ENCODE peak calls at places on chromosomes 3 and 15, in four cellular contexts. One of them, this sample, is unnamed.

GRCh38 chr3:128226794-128227399 is 73.6 kb downstream of the EEFSEC start:
- DNase-seq in gastrocnemius medialis: no peak
- DNase-seq in body of pancreas: peak
- DNase-seq in dorsolateral prefrontal cortex: no peak
- DNase-seq in this sample: peak

GRCh38 chr3:196800742-196801141 is 61.1 kb downstream of the PAK2 start:
- DNase-seq in gastrocnemius medialis: no peak
- DNase-seq in body of pancreas: no peak
- DNase-seq in dorsolateral prefrontal cortex: no peak
- DNase-seq in this sample: no peak

GRCh38 chr15:29670266-29670665 is 152.0 kb downstream of the TJP1 start:
- DNase-seq in gastrocnemius medialis: no peak
- DNase-seq in body of pancreas: no peak
- DNase-seq in dorsolateral prefrontal cortex: no peak
- DNase-seq in this sample: no peak

GRCh38 chr15:67696087-67696486 is 129.2 kb upstream of the SKOR1 start:
- DNase-seq in dorsolateral prefrontal cortex: no peak
- DNase-seq in body of pancreas: no peak
- DNase-seq in gastrocnemius medialis: no peak
- DNase-seq in this sample: no peak

GRCh38 chr15:85532689-85533088 is 152.3 kb downstream of the AKAP13 start:
- DNase-seq in dorsolateral prefrontal cortex: no peak
- DNase-seq in body of pancreas: peak
- DNase-seq in gastrocnemius medialis: no peak
- DNase-seq in this sample: peak

GRCh38 chr3:166013073-166013679 is 176.0 kb upstream of the BCHE start:
- DNase-seq in body of pancreas: peak
- DNase-seq in dorsolateral prefrontal cortex: no peak
- DNase-seq in gastrocnemius medialis: no peak
- DNase-seq in this sample: no peak

GRCh38 chr3:121998030-121998580 is 23.9 kb downstream of the ILDR1 start:
- DNase-seq in body of pancreas: peak
- DNase-seq in dorsolateral prefrontal cortex: no peak
- DNase-seq in gastrocnemius medialis: no peak
- DNase-seq in this sample: no peak

GRCh38 chr15:95932676-95933075 is 397.8 kb upstream of the NR2F2 start:
- DNase-seq in body of pancreas: no peak
- DNase-seq in dorsolateral prefrontal cortex: no peak
- DNase-seq in gastrocnemius medialis: no peak
- DNase-seq in this sample: no peak

GRCh38 chr3:139203752-139204151 is 140.1 kb upstream of the MRPS22 start:
- DNase-seq in dorsolateral prefrontal cortex: no peak
- DNase-seq in gastrocnemius medialis: no peak
- DNase-seq in body of pancreas: no peak
- DNase-seq in this sample: no peak

GRCh38 chr3:36540898-36541518 is 160.7 kb downstream of the STAC start:
- DNase-seq in body of pancreas: no peak
- DNase-seq in dorsolateral prefrontal cortex: no peak
- DNase-seq in gastrocnemius medialis: no peak
- DNase-seq in this sample: no peak

GRCh38 chr3:26963356-26963742 is 340.8 kb downstream of the LRRC3B start:
- DNase-seq in body of pancreas: no peak
- DNase-seq in gastrocnemius medialis: no peak
- DNase-seq in dorsolateral prefrontal cortex: no peak
- DNase-seq in this sample: no peak

GRCh38 chr3:25854214-25854613 is 64.3 kb downstream of the OXSM start:
- DNase-seq in gastrocnemius medialis: no peak
- DNase-seq in body of pancreas: no peak
- DNase-seq in dorsolateral prefrontal cortex: no peak
- DNase-seq in this sample: no peak

GRCh38 chr3:34229871-34230270 is 431.4 kb downstream of the PDCD6IP start:
- DNase-seq in gastrocnemius medialis: no peak
- DNase-seq in body of pancreas: no peak
- DNase-seq in dorsolateral prefrontal cortex: no peak
- DNase-seq in this sample: no peak

GRCh38 chr15:71080166-71080565 is 35.1 kb upstream of the THSD4 start:
- DNase-seq in gastrocnemius medialis: no peak
- DNase-seq in body of pancreas: no peak
- DNase-seq in dorsolateral prefrontal cortex: no peak
- DNase-seq in this sample: no peak

GRCh38 chr15:74541494-74542191 is 623 bp downstream of the ARID3B start:
- DNase-seq in gastrocnemius medialis: peak
- DNase-seq in body of pancreas: peak
- DNase-seq in dorsolateral prefrontal cortex: peak
- DNase-seq in this sample: no peak

GRCh38 chr15:20659265-20659664 is 117.7 kb upstream of the GOLGA6L6 start:
- DNase-seq in body of pancreas: no peak
- DNase-seq in dorsolateral prefrontal cortex: no peak
- DNase-seq in gastrocnemius medialis: no peak
- DNase-seq in this sample: no peak

GRCh38 chr3:141367038-141367730 is 1.1 kb upstream of the ZBTB38 start:
- DNase-seq in body of pancreas: peak
- DNase-seq in dorsolateral prefrontal cortex: no peak
- DNase-seq in gastrocnemius medialis: peak
- DNase-seq in this sample: no peak

GRCh38 chr15:32898414-32898813 is 180.6 kb downstream of the GREM1 start:
- DNase-seq in gastrocnemius medialis: no peak
- DNase-seq in body of pancreas: no peak
- DNase-seq in dorsolateral prefrontal cortex: no peak
- DNase-seq in this sample: no peak

GRCh38 chr3:194270627-194271458 is 80.3 kb downstream of the CPN2 start:
- DNase-seq in gastrocnemius medialis: peak
- DNase-seq in body of pancreas: peak
- DNase-seq in dorsolateral prefrontal cortex: peak
- DNase-seq in this sample: peak

GRCh38 chr3:172152869-172153268 is 113.5 kb downstream of the FNDC3B start:
- DNase-seq in gastrocnemius medialis: no peak
- DNase-seq in dorsolateral prefrontal cortex: no peak
- DNase-seq in body of pancreas: peak
- DNase-seq in this sample: no peak

GRCh38 chr15:99969261-99969960 is 236.2 kb upstream of the LYSMD4 start:
- DNase-seq in dorsolateral prefrontal cortex: peak
- DNase-seq in gastrocnemius medialis: no peak
- DNase-seq in body of pancreas: no peak
- DNase-seq in this sample: no peak

GRCh38 chr3:165355316-165355715 is 159.1 kb upstream of the SLITRK3 start:
- DNase-seq in dorsolateral prefrontal cortex: no peak
- DNase-seq in gastrocnemius medialis: no peak
- DNase-seq in body of pancreas: no peak
- DNase-seq in this sample: no peak

GRCh38 chr3:109161487-109162108 is 25.1 kb downstream of the C3orf85 start:
- DNase-seq in gastrocnemius medialis: no peak
- DNase-seq in dorsolateral prefrontal cortex: no peak
- DNase-seq in body of pancreas: no peak
- DNase-seq in this sample: no peak

GRCh38 chr3:14439501-14440167 is 37.2 kb downstream of the SLC6A6 start:
- DNase-seq in gastrocnemius medialis: peak
- DNase-seq in dorsolateral prefrontal cortex: no peak
- DNase-seq in body of pancreas: peak
- DNase-seq in this sample: peak

GRCh38 chr15:40291088-40291574 is 8.3 kb upstream of the ANKRD63 start:
- DNase-seq in dorsolateral prefrontal cortex: no peak
- DNase-seq in body of pancreas: peak
- DNase-seq in gastrocnemius medialis: no peak
- DNase-seq in this sample: no peak

GRCh38 chr3:151265866-151266265 is 12.5 kb downstream of the P2RY14 start:
- DNase-seq in dorsolateral prefrontal cortex: no peak
- DNase-seq in body of pancreas: peak
- DNase-seq in gastrocnemius medialis: no peak
- DNase-seq in this sample: no peak

GRCh38 chr15:41990243-41990605 is 17.9 kb upstream of the EHD4 start:
- DNase-seq in gastrocnemius medialis: no peak
- DNase-seq in dorsolateral prefrontal cortex: peak
- DNase-seq in body of pancreas: no peak
- DNase-seq in this sample: no peak

GRCh38 chr3:126349611-126350501 is 7.4 kb downstream of the KLF15 start:
- DNase-seq in body of pancreas: peak
- DNase-seq in gastrocnemius medialis: peak
- DNase-seq in dorsolateral prefrontal cortex: peak
- DNase-seq in this sample: no peak

GRCh38 chr15:97706059-97706458 is 254.4 kb upstream of the ARRDC4 start:
- DNase-seq in body of pancreas: no peak
- DNase-seq in dorsolateral prefrontal cortex: no peak
- DNase-seq in gastrocnemius medialis: no peak
- DNase-seq in this sample: no peak

GRCh38 chr3:108595304-108595703 is 5.8 kb downstream of the DZIP3 start:
- DNase-seq in gastrocnemius medialis: no peak
- DNase-seq in dorsolateral prefrontal cortex: no peak
- DNase-seq in body of pancreas: no peak
- DNase-seq in this sample: no peak

GRCh38 chr3:140050977-140051957 is 116.3 kb downstream of the CLSTN2 start:
- DNase-seq in gastrocnemius medialis: no peak
- DNase-seq in body of pancreas: peak
- DNase-seq in dorsolateral prefrontal cortex: peak
- DNase-seq in this sample: peak

GRCh38 chr3:179687967-179688535 is 35.2 kb downstream of the USP13 start:
- DNase-seq in dorsolateral prefrontal cortex: no peak
- DNase-seq in body of pancreas: no peak
- DNase-seq in gastrocnemius medialis: no peak
- DNase-seq in this sample: no peak

GRCh38 chr3:134754768-134755559 is 40.1 kb upstream of the EPHB1 start:
- DNase-seq in gastrocnemius medialis: no peak
- DNase-seq in dorsolateral prefrontal cortex: no peak
- DNase-seq in body of pancreas: peak
- DNase-seq in this sample: peak

GRCh38 chr3:9422712-9423424 is 25.5 kb downstream of the SETD5 start:
- DNase-seq in body of pancreas: peak
- DNase-seq in dorsolateral prefrontal cortex: peak
- DNase-seq in gastrocnemius medialis: peak
- DNase-seq in this sample: peak

GRCh38 chr3:4849136-4849535 is 130.1 kb upstream of the BHLHE40 start:
- DNase-seq in gastrocnemius medialis: no peak
- DNase-seq in dorsolateral prefrontal cortex: no peak
- DNase-seq in body of pancreas: no peak
- DNase-seq in this sample: no peak

GRCh38 chr3:4850211-4850927 is 128.9 kb upstream of the BHLHE40 start:
- DNase-seq in dorsolateral prefrontal cortex: no peak
- DNase-seq in gastrocnemius medialis: no peak
- DNase-seq in body of pancreas: no peak
- DNase-seq in this sample: no peak

GRCh38 chr3:4849739-4850138 is 129.5 kb upstream of the BHLHE40 start:
- DNase-seq in gastrocnemius medialis: no peak
- DNase-seq in body of pancreas: no peak
- DNase-seq in dorsolateral prefrontal cortex: no peak
- DNase-seq in this sample: no peak

GRCh38 chr3:4852780-4853748 is 126.2 kb upstream of the BHLHE40 start:
- DNase-seq in dorsolateral prefrontal cortex: no peak
- DNase-seq in gastrocnemius medialis: no peak
- DNase-seq in body of pancreas: no peak
- DNase-seq in this sample: no peak

GRCh38 chr3:4850928-4851265 is 128.3 kb upstream of the BHLHE40 start:
- DNase-seq in gastrocnemius medialis: no peak
- DNase-seq in body of pancreas: no peak
- DNase-seq in dorsolateral prefrontal cortex: no peak
- DNase-seq in this sample: no peak
- H3K4me3 ChIP-seq in gastrocnemius medialis: no peak
- H3K4me3 ChIP-seq in body of pancreas: no peak
- H3K4me3 ChIP-seq in dorsolateral prefrontal cortex: no peak
- H3K4me3 ChIP-seq in this sample: no peak

DNA sequence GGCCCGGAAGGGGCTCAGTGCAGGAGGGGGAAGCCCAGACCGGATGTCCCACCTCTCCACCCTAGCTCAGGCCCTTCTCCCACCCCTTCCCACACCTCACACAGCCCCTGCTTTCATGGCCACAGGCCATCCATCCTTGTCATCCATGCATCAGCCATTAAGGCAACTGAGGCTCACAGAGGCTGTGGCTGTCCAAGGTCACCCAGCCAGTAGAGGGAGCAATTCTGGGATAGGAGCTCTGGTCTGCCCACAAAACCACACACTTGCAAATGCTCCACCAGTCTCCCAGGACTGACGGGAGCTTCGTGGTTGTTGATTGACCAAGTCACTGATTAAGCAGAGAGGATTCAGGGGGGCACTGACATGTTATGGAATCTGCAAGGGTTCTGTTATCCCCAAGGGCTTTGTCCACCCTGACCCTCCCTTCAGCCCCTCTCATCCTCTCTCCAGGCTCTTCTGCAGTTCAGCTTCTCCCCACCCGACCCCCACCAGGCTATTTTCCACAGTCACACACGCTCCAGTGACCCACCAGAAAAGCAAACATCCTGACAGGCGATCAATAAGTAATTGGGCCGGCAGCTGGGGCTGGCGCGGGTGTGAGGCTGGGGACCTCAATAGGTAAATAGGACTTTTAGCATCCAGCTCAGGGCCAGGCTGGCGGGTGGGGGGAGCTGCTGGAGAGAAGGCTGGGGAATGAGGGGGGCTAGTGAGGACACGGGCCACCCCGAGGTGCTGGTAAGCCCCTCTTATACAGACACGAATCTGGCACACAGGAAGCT is 15.0 kb downstream of the LINGO1 start:
- DNase-seq in gastrocnemius medialis: no peak
- DNase-seq in body of pancreas: no peak
- DNase-seq in dorsolateral prefrontal cortex: no peak
- DNase-seq in this sample: no peak
- TF ChIP-seq CTCF in gastrocnemius medialis: no peak
- TF ChIP-seq CTCF in body of pancreas: peak
- TF ChIP-seq CTCF in dorsolateral prefrontal cortex: peak
- TF ChIP-seq CTCF in this sample: peak

DNA sequence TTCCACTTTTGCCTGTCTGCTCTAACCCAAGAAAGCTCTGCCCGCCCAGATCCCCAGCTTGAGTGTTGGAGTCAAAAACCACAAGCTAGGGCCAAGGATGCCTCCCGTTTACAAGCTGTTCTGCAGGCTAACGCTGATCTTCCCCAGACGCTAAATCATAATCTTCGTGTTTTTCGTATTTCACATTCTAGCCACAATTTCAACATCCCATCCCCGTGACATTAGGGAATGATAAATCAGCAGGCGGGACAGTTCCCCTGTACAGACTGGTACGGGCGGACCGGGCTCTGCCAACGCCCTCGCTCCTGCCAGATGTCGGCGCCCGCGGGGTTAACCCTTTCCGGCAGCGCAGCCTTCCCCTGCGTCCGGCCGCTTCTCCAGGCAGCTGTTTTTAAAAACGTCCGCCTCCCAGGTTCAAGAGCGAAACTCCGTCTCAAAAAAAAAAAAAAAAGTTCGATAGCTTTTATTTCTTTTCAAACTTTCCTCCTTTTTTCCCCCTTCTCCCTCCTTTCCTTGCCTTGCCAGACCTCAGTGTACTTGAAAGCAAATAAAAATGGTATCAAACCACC is 81.0 kb upstream of the BNC1 start:
- DNase-seq in dorsolateral prefrontal cortex: peak
- DNase-seq in body of pancreas: peak
- DNase-seq in gastrocnemius medialis: no peak
- DNase-seq in this sample: peak
- H3K4me3 ChIP-seq in dorsolateral prefrontal cortex: peak
- H3K4me3 ChIP-seq in body of pancreas: no peak
- H3K4me3 ChIP-seq in gastrocnemius medialis: peak
- H3K4me3 ChIP-seq in this sample: peak

DNA sequence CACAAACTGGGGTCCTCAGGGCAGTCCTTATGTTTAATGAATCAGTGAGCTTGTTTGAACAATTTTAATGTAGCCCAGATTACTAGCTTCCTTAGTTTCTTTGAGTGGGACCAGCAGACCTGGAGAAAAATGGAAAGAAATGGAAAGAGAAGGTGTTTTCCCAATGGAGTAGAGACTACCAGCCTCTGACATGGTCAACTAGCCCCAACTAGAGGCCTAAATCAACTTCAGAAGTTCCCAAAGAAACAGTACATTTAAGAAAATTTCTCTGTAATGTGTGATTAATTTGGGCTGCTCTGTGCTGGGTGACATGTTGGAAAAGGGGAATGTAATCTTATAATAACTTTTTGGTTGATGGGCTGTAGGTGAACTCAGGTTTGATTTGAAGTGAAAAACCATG is 310.9 kb downstream of the MFSD1 start:
- DNase-seq in gastrocnemius medialis: no peak
- DNase-seq in dorsolateral prefrontal cortex: no peak
- DNase-seq in body of pancreas: no peak
- DNase-seq in this sample: no peak
- TF ChIP-seq CTCF in gastrocnemius medialis: no peak
- TF ChIP-seq CTCF in dorsolateral prefrontal cortex: no peak
- TF ChIP-seq CTCF in body of pancreas: no peak
- TF ChIP-seq CTCF in this sample: no peak